ENCODE peak calls at places on chromosomes 12 and 14, in four cellular contexts. U, A, Z and V are unnamed samples.

GRCh38 chr12:107447336-107447735 is 238.3 kb upstream of the PWP1 start:
- DNase-seq in Z (no peak), U (no peak), A (peak), V (no peak)

GRCh38 chr14:75440733-75441474 is 13.1 kb downstream of the JDP2 start:
- DNase-seq in Z (no peak), A (no peak), U (peak), V (peak)

GRCh38 chr12:57111046-57111698 is at the start of gene STAT6:
- DNase-seq in Z (peak), A (peak), U (peak), V (peak)

GRCh38 chr12:121917950-121918678 is at the start of gene CFAP251:
- DNase-seq in U (peak), A (no peak), Z (peak), V (peak)

GRCh38 chr12:104652910-104653309 is 196.2 kb downstream of the CHST11 start:
- DNase-seq in Z (no peak), U (no peak), A (no peak), V (no peak)

GRCh38 chr12:105892362-105892910 is 246.3 kb downstream of the NUAK1 start:
- DNase-seq in Z (no peak), U (no peak), A (no peak), V (no peak)

GRCh38 chr14:73764881-73765280 is 50.7 kb upstream of the PNMA1 start:
- DNase-seq in A (no peak), U (no peak), Z (no peak), V (peak)

GRCh38 chr12:56082382-56082781 is 2.4 kb downstream of the ERBB3 start:
- DNase-seq in Z (no peak), A (no peak), U (no peak), V (no peak)

GRCh38 chr14:78764240-78764639 is 594.1 kb downstream of the NRXN3 start:
- DNase-seq in U (no peak), A (peak), Z (no peak), V (no peak)

GRCh38 chr12:94829552-94829951 is 173.9 kb downstream of the NDUFA12 start:
- DNase-seq in A (no peak), U (no peak), Z (no peak), V (no peak)

GRCh38 chr12:108772247-108772646 is 40.9 kb upstream of the CORO1C start:
- DNase-seq in Z (no peak), U (no peak), A (no peak), V (peak)

GRCh38 chr12:114684098-114684869 is at the start of gene TBX3:
- DNase-seq in A (peak), Z (peak), U (peak), V (no peak)

GRCh38 chr14:91041450-91041849 is 19.0 kb downstream of the RPS6KA5 start:
- DNase-seq in A (no peak), Z (no peak), U (no peak), V (no peak)

GRCh38 chr12:43758247-43758727 is 303 bp downstream of the PUS7L start:
- DNase-seq in U (no peak), Z (peak), A (no peak), V (no peak)

GRCh38 chr12:43760396-43760795 is 1.6 kb downstream of the IRAK4 start:
- DNase-seq in A (no peak), Z (no peak), U (no peak), V (no peak)

GRCh38 chr12:43761535-43761934 is 2.8 kb downstream of the IRAK4 start:
- DNase-seq in Z (no peak), A (no peak), U (no peak), V (no peak)

GRCh38 chr12:43762596-43762995 is 3.8 kb downstream of the IRAK4 start:
- DNase-seq in Z (no peak), A (no peak), U (no peak), V (no peak)

DNA sequence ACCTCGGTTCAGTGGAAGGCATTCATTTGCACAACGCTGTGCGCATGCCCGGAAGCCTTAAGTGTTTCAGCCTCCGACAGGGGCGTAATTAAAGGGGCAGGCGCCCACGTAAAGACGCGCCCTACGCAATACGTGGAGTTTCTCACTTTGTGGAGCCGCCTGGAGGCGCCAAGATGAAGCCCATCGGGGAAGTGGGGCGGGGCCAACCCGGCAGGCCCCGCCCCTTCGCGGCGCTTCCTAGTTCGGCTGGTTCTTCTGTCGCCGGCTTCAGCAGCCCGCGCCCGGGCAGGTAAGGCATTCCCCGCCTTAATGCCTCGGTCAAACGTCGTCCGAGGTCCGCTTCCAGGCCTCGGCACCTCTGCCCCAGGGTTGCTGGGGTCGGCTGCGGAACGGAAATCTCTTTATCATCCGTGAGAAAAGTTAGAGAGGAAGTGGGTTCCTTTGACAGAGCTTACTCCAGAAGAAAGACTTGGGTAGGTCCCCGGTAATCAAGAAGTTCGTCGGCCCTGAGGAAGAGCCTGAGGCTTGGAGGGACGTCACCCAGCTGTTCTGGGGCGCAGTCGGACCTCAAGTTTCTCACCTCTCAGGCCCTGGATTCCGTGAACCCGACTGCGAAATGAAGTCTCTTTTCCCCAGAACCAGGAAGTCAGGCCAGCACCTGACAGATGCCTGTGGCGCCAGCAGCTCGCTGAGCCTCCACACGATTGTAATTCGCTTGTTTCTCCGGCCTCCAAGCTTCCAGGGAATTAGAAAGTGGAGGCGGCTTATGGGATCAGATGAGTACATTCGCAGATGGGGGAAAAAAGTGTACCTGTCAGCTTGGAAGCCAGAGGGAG is at the start of the genes IRAK4 and PUS7L:
- DNase-seq in Z (peak), U (peak), A (peak), V (peak)
- H2AFZ ChIP-seq in Z (peak), U (peak), A (peak), V (peak)

DNA sequence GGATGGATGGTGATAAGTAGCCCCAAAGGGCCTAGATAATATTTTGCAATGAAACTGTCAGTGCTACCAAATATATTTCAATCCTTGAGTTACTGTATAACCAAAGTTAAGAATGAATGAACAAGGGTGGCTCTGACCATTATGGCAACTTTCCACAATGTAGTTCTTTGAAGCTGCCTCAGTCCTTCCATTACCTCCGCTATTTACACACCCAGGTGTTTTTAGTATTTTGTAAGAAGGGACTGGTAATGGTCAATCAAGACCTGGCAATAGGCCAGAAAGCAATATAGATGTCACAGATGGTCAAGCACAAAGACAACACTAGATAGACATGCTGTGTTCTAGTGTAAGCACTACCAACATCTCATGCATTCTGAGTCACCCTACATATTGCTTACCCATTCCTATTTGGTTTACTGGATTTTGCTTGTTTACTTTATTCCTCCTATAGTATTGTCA is 16.3 kb downstream of the DUSP16 start:
- DNase-seq in A (no peak), Z (no peak), U (no peak), V (no peak)
- H2AFZ ChIP-seq in A (no peak), Z (no peak), U (no peak), V (no peak)

GRCh38 chr12:14693116-14693515 is 3.3 kb downstream of the GUCY2C start:
- DNase-seq in Z (no peak), U (no peak), A (no peak), V (no peak)

GRCh38 chr12:14689144-14689543 is 7.3 kb downstream of the GUCY2C start:
- DNase-seq in U (no peak), A (no peak), Z (no peak), V (no peak)

GRCh38 chr12:14689996-14690395 is 6.4 kb downstream of the GUCY2C start:
- DNase-seq in U (no peak), Z (no peak), A (no peak), V (no peak)

GRCh38 chr12:14694145-14694544 is 2.3 kb downstream of the GUCY2C start:
- DNase-seq in U (no peak), A (no peak), Z (no peak), V (no peak)

GRCh38 chr12:14691560-14691959 is 4.8 kb downstream of the GUCY2C start:
- DNase-seq in U (no peak), Z (no peak), A (no peak), V (no peak)
- H2AFZ ChIP-seq in U (no peak), Z (no peak), A (no peak), V (no peak)

GRCh38 chr12:6630696-6631095 is 5.1 kb downstream of the LPAR5 start:
- DNase-seq in A (no peak), U (no peak), Z (no peak), V (no peak)
- H2AFZ ChIP-seq in A (no peak), U (no peak), Z (no peak), V (peak)

GRCh38 chr14:103126088-103126872 is 3.0 kb downstream of the TNFAIP2 start:
- DNase-seq in Z (no peak), U (no peak), A (no peak), V (no peak)
- H2AFZ ChIP-seq in Z (no peak), U (no peak), A (peak), V (no peak)

GRCh38 chr12:8664228-8664963 is 1.8 kb upstream of the MFAP5 start:
- DNase-seq in U (no peak), Z (no peak), A (no peak), V (no peak)
- H2AFZ ChIP-seq in U (no peak), Z (no peak), A (no peak), V (no peak)

GRCh38 chr12:4268549-4269181 is 4.9 kb upstream of the CCND2 start:
- DNase-seq in Z (peak), A (no peak), U (no peak), V (no peak)
- H2AFZ ChIP-seq in Z (peak), A (no peak), U (peak), V (no peak)

GRCh38 chr12:119803391-119803791 is 73.7 kb downstream of the CIT start:
- DNase-seq in A (no peak), U (peak), Z (peak), V (no peak)

GRCh38 chr12:119802472-119802871 is 74.6 kb downstream of the CIT start:
- DNase-seq in A (no peak), Z (peak), U (no peak), V (no peak)

GRCh38 chr12:119807380-119807779 is 69.7 kb downstream of the CIT start:
- DNase-seq in U (no peak), A (no peak), Z (no peak), V (no peak)

GRCh38 chr12:119808441-119808840 is 68.7 kb downstream of the CIT start:
- DNase-seq in U (no peak), Z (no peak), A (peak), V (no peak)

DNA sequence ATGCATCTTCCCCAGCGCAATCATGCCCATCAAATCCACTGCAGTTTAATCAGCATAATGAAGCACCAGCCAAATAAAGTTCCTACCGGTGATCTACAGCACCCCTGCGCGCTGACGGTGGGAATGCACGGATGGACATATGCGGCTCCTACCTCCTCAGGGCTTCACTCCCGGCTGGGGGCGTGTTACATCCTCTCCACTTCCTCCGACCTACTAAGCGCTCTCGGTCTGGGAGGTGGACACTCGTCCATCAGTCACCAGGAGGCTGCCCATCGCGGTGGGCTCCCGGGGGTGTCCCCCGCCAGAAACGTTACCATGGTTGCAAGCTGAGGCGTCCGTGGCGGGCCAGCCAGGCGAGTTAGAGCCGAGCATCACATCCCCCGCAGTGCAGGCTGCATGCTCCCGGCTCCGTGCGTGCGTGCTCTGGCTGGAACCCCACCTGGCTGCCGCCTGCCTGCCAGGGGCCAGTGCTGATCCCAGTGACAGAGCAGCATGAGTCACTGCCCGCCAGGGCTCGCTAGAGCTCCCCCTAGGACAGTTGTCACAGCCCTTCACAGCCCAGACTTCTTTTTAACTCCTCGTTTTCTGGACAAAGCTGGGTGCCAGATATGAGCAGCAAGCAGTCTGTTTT is 73.0 kb downstream of the CIT start:
- DNase-seq in Z (peak), A (peak), U (peak), V (no peak)
- H2AFZ ChIP-seq in Z (no peak), A (peak), U (no peak), V (no peak)